ENCODE peak calls at places on chromosomes 11 and 22, in six cellular contexts. Y, X, K, M, U and I are unnamed samples.

GRCh38 chr11:110982214-110982613 is 263.3 kb upstream of the POU2AF2 start:
- DNase-seq in Y (no peak), M (no peak), U (no peak), K (no peak), X (no peak), I (no peak)

GRCh38 chr22:17741866-17742527 is 32.3 kb downstream of the BID start:
- DNase-seq in Y (no peak), U (no peak), M (no peak), K (no peak), X (no peak), I (no peak)

GRCh38 chr11:119376197-119376847 is 5.2 kb downstream of the USP2 start:
- DNase-seq in M (no peak), Y (no peak), U (no peak), X (peak), K (no peak), I (no peak)

GRCh38 chr11:19349340-19350025 is 108.7 kb upstream of the E2F8 start:
- DNase-seq in K (no peak), M (no peak), U (no peak), X (no peak), Y (no peak), I (no peak)

GRCh38 chr11:118623291-118623655 is 15.9 kb downstream of the PHLDB1 start:
- DNase-seq in U (peak), M (no peak), X (peak), Y (no peak), K (no peak), I (peak)

GRCh38 chr22:23834406-23834805 is 4.4 kb downstream of the DERL3 start:
- DNase-seq in X (no peak), Y (no peak), M (no peak), K (no peak), U (no peak), I (no peak)

GRCh38 chr11:65637794-65638317 is at the start of gene SIPA1:
- DNase-seq in K (peak), M (peak), X (peak), Y (peak), U (peak), I (peak)

GRCh38 chr11:130611791-130612251 is 163.4 kb downstream of the ADAMTS15 start:
- DNase-seq in U (peak), Y (no peak), K (no peak), X (peak), M (no peak), I (peak)

GRCh38 chr11:90997241-90997640 is 774.4 kb upstream of the CHORDC1 start:
- DNase-seq in K (no peak), U (no peak), Y (no peak), M (no peak), X (no peak), I (no peak)

GRCh38 chr11:102452461-102453285 is at the start of gene TMEM123:
- DNase-seq in X (peak), M (peak), U (peak), K (peak), Y (peak), I (peak)
- H3K4ac ChIP-seq in X (peak), M (peak), U (peak), K (no peak), Y (peak), I (peak)

DNA sequence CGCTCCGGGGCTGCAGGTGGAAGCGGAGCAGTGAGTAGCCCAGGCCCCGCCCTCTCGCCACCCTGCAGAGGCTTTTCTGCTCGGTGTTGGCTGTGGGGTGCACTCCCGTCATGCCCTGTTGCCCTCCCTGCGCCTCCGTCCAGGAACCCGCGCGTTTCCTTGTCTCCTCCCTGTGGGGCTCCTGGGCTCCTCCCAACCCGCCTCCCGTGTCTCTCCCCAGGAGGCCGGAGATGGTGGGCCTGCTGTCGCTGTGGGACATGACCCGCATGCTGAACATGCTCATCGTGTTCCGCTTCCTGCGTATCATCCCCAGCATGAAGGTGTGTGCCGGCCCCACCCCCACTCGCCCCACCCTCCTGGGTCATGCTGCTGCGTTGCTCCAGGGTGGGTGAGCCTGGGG is 32.4 kb downstream of the TPCN2 start:
- DNase-seq in K (no peak), X (no peak), U (no peak), M (no peak), Y (no peak), I (no peak)
- H3K14ac ChIP-seq in K (no peak), X (no peak), U (no peak), M (no peak), Y (no peak), I (no peak)

GRCh38 chr11:17572791-17573460 is 25.9 kb downstream of the OTOG start:
- DNase-seq in X (no peak), U (no peak), Y (no peak), K (peak), M (no peak), I (no peak)

GRCh38 chr11:17573526-17573925 is 26.5 kb downstream of the OTOG start:
- DNase-seq in U (no peak), X (no peak), M (peak), K (no peak), Y (no peak), I (no peak)

GRCh38 chr11:17574799-17575144 is 27.7 kb downstream of the OTOG start:
- DNase-seq in M (peak), Y (no peak), X (no peak), U (no peak), K (no peak), I (no peak)

GRCh38 chr11:17575431-17576425 is 28.7 kb downstream of the OTOG start:
- DNase-seq in Y (no peak), M (no peak), X (no peak), K (peak), U (no peak), I (no peak)

DNA sequence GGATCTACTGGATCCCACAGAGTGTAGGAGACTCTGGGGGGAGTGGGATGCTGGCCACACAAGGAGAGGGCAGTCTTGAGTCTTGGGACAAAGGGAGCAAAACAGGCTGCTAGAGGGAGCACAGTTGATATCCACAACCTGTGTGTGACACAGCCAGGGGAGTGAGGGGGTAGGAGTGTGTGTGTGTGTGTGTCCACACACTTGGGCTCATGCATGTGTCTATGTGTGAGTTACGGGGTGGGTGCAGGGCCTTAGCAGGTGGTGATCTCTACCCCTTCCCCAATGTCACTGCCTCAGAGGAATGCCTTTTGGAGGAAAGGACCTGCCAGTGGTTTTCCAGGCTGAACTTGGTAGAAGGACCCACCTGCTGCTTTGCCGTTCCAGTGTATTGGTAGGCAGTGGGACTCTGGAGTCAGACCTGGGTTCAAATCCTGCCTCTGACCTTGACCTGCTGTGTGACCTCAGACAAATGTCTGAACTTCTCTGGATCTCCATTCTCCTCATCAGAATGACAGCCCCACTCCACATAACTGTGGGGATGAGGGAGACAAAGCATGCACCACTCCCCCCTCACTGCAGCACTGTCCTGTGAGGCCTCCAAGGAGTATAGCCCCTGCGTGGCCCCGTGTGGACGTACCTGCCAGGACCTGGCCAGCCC is 27.2 kb downstream of the OTOG start:
- DNase-seq in K (peak), M (peak), X (no peak), U (no peak), Y (no peak), I (no peak)
- H3K4ac ChIP-seq in K (no peak), M (no peak), X (no peak), U (no peak), Y (no peak), I (no peak)

GRCh38 chr11:48075637-48076036 is 95.3 kb downstream of the PTPRJ start:
- DNase-seq in X (no peak), M (no peak), Y (no peak), K (no peak), U (no peak), I (no peak)

GRCh38 chr11:48078661-48079060 is 98.3 kb downstream of the PTPRJ start:
- DNase-seq in U (no peak), M (no peak), K (no peak), Y (no peak), X (peak), I (no peak)

GRCh38 chr11:48077251-48077650 is 96.9 kb downstream of the PTPRJ start:
- DNase-seq in M (no peak), X (peak), K (no peak), U (no peak), Y (no peak), I (no peak)

GRCh38 chr11:48074425-48075181 is 94.2 kb downstream of the PTPRJ start:
- DNase-seq in M (no peak), X (no peak), Y (no peak), K (no peak), U (no peak), I (no peak)

DNA sequence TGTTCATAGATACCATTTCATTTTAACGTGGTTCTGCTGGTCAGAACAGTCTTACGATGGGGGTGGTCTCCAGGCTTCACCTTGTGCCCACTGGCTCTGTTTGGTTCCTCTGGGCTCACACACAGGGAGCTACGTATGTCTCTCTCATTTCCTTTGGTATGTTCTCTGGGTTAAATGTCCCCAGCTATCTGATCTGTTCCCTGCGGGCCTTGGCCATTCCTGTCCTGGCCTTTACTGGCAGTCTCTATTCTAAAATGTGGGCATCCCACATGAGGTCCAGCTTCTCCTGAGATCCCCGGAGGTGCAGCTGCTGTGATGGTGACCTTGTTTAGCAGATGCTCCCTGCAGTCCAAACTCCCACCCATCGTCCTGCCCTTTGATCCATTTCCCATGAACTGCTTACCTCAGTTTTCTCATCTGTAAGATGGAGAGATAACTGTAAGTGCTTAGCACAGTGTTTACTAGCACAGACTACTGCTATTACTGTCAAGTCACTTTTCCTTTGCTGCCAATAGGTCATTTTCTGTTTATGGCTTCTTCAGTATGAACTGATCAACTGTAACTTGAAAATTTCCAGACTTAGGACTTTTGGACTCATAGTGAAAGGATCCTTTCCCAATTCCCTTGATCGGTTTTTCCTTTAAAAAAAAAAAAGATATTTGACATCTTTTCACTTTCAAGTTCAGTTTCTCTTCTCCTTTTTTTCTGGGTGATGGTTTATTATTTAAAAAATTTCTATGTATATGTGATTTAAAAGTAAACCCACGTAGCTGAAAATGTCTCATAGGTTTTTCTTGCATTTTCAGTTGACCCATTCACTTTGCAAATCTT is 92.9 kb downstream of the PTPRJ start:
- DNase-seq in X (no peak), M (no peak), K (no peak), U (peak), Y (no peak), I (no peak)
- H3K14ac ChIP-seq in X (no peak), M (no peak), K (no peak), U (no peak), Y (no peak), I (no peak)